ENCODE peak calls at places on chromosomes 11 and 22, in seven cellular contexts. M is GM23338; I is naive thymus-derived CD4-positive, alpha-beta T cell; G is fibroblast of pulmonary artery; U is adrenal gland; L is suprapubic skin; P is CD4-positive, alpha-beta memory T cell. H is an unnamed sample.

GRCh38 chr11:19493446-19493845 is 219.2 kb upstream of the NAV2 start:
- DNase-seq in M (peak; percentile 32), I (no peak), G (no peak), U (no peak), L (no peak), P (no peak), H (no peak)

GRCh38 chr11:10325398-10326079 is 20.7 kb downstream of the ADM start:
- DNase-seq in M (no peak), I (no peak), G (peak; percentile 93), U (no peak), L (no peak), P (no peak), H (no peak)

GRCh38 chr11:116390963-116391362 is 381.8 kb downstream of the BUD13 start:
- DNase-seq in M (no peak), I (no peak), G (no peak), U (no peak), L (no peak), P (no peak), H (no peak)

GRCh38 chr22:17774206-17774927 is at the start of gene BID:
- DNase-seq in M (peak; percentile 40), I (peak; percentile 30), G (no peak), U (no peak), L (no peak), P (peak; percentile 42), H (peak; percentile 71)

GRCh38 chr22:41648431-41648830 is 27.3 kb downstream of the XRCC6 start:
- DNase-seq in M (no peak), I (no peak), G (no peak), U (no peak), L (no peak), P (no peak), H (no peak)

GRCh38 chr11:130403301-130403804 is 25.1 kb downstream of the ADAMTS8 start:
- DNase-seq in M (peak; percentile 51), I (no peak), G (peak; percentile 81), U (peak; percentile 61), L (no peak), P (no peak), H (no peak)

GRCh38 chr11:118051611-118052461 is 25.0 kb upstream of the TMPRSS4 start:
- DNase-seq in M (no peak), I (peak; percentile 81), G (no peak), U (peak; percentile 46), L (no peak), P (peak; percentile 89), H (peak; percentile 77)

GRCh38 chr22:38467904-38468760 is at the start of gene KDELR3:
- DNase-seq in M (peak; percentile 59), I (no peak), G (peak; percentile 74), U (peak; percentile 69), L (peak; percentile 70), P (no peak), H (peak; percentile 26)

GRCh38 chr11:18063131-18063530 is 17.1 kb upstream of the TPH1 start:
- DNase-seq in M (no peak), I (no peak), G (no peak), U (no peak), L (no peak), P (no peak), H (no peak)

GRCh38 chr11:107999759-108000455 is 8.8 kb upstream of the CUL5 start:
- DNase-seq in M (peak; percentile 96), I (peak; percentile 24), G (peak; percentile 59), U (no peak), L (no peak), P (peak; percentile 31), H (no peak)

GRCh38 chr22:26357813-26358212 is 71.2 kb upstream of the ASPHD2 start:
- DNase-seq in M (no peak), I (no peak), G (no peak), U (no peak), L (no peak), P (no peak), H (no peak)

GRCh38 chr11:14414470-14415461 is 55.8 kb upstream of the RRAS2 start:
- DNase-seq in M (peak; percentile 37), I (peak; percentile 66), G (no peak), U (no peak), L (no peak), P (peak; percentile 65), H (peak; percentile 58)

GRCh38 chr11:120523196-120523595 is 11.6 kb downstream of the GRIK4 start:
- DNase-seq in M (peak; percentile 49), I (no peak), G (no peak), U (no peak), L (peak; percentile 18), P (no peak), H (no peak)

GRCh38 chr11:132535830-132536229 is 996.5 kb downstream of the OPCML start:
- DNase-seq in M (no peak), I (no peak), G (no peak), U (no peak), L (no peak), P (no peak), H (no peak)

GRCh38 chr11:118156531-118157185 is 4.0 kb upstream of the SCN4B start:
- DNase-seq in M (peak; percentile 74), I (no peak), G (no peak), U (no peak), L (no peak), P (peak; percentile 18), H (no peak)

GRCh38 chr11:107493117-107493516 is 35.5 kb upstream of the CWF19L2 start:
- DNase-seq in M (no peak), I (no peak), G (peak; percentile 11), U (no peak), L (no peak), P (no peak), H (no peak)

GRCh38 chr11:117180020-117180419 is 1.5 kb downstream of the SIDT2 start:
- DNase-seq in M (no peak), I (no peak), G (no peak), U (peak; percentile 50), L (no peak), P (no peak), H (no peak)

GRCh38 chr11:84541711-84542340 is 1085.3 kb downstream of the DLG2 start:
- DNase-seq in M (no peak), I (no peak), G (peak; percentile 31), U (peak; percentile 69), L (no peak), P (no peak), H (no peak)

GRCh38 chr11:35548925-35549561 is 23.6 kb upstream of the PAMR1 start:
- DNase-seq in M (no peak), I (no peak), G (peak; percentile 38), U (no peak), L (no peak), P (no peak), H (no peak)

GRCh38 chr11:8098879-8099278 is 17.9 kb downstream of the TUB start:
- DNase-seq in M (no peak), I (no peak), G (no peak), U (peak; percentile 50), L (no peak), P (no peak), H (no peak)

GRCh38 chr11:43021466-43021865 is 290.3 kb upstream of the API5 start:
- DNase-seq in M (peak; percentile 33), I (no peak), G (no peak), U (no peak), L (no peak), P (no peak), H (no peak)

GRCh38 chr11:90916706-90917105 is 693.9 kb upstream of the CHORDC1 start:
- DNase-seq in M (no peak), I (no peak), G (no peak), U (no peak), L (no peak), P (no peak), H (no peak)

GRCh38 chr11:9379046-9379445 is 5.4 kb upstream of the IPO7 start:
- DNase-seq in M (peak; percentile 43), I (no peak), G (no peak), U (no peak), L (no peak), P (no peak), H (no peak)

GRCh38 chr11:3880724-3881123 is 25.3 kb downstream of the STIM1 start:
- DNase-seq in M (no peak), I (no peak), G (peak; percentile 38), U (no peak), L (no peak), P (no peak), H (no peak)

GRCh38 chr11:59755701-59756495 is 722 bp downstream of the STX3 start:
- DNase-seq in M (peak; percentile 70), I (peak; percentile 50), G (peak; percentile 80), U (peak; percentile 85), L (peak; percentile 88), P (no peak), H (peak; percentile 63)

GRCh38 chr11:113977071-113977490 is 2.2 kb downstream of the HTR3A start:
- DNase-seq in M (no peak), I (no peak), G (no peak), U (no peak), L (no peak), P (no peak), H (no peak)

GRCh38 chr11:74981888-74982287 is 6.8 kb upstream of the NEU3 start:
- DNase-seq in M (no peak), I (no peak), G (no peak), U (no peak), L (no peak), P (no peak), H (no peak)

GRCh38 chr11:129750343-129751292 is 65.0 kb upstream of the TMEM45B start:
- DNase-seq in M (peak; percentile 82), I (peak; percentile 53), G (peak; percentile 81), U (peak; percentile 81), L (no peak), P (peak; percentile 81), H (peak; percentile 88)

GRCh38 chr11:34305095-34305692 is 52.6 kb downstream of the ABTB2 start:
- DNase-seq in M (no peak), I (no peak), G (no peak), U (no peak), L (no peak), P (no peak), H (no peak)

GRCh38 chr22:27438271-27438980 is 363.1 kb downstream of the MN1 start:
- DNase-seq in M (no peak), I (no peak), G (no peak), U (peak; percentile 53), L (no peak), P (no peak), H (no peak)

GRCh38 chr11:96314326-96315050 is 28.5 kb downstream of the MAML2 start:
- DNase-seq in M (no peak), I (no peak), G (peak; percentile 75), U (no peak), L (no peak), P (no peak), H (no peak)
- H3K4me3 ChIP-seq in M (no peak overlapping the region), I (no peak overlapping the region), G (no peak overlapping the region), U (no peak overlapping the region), L (no peak overlapping the region), P (no peak overlapping the region), H (no peak overlapping the region)

GRCh38 chr11:24709928-24710565 is 213.2 kb downstream of the LUZP2 start:
- DNase-seq in M (no peak), I (no peak), G (no peak), U (no peak), L (no peak), P (no peak), H (no peak)
- H3K4me3 ChIP-seq in M (no peak overlapping the region), I (no peak overlapping the region), G (no peak overlapping the region), U (no peak overlapping the region), L (no peak overlapping the region), P (no peak overlapping the region), H (no peak overlapping the region)

GRCh38 chr11:111236355-111236754 is 9.2 kb upstream of the POU2AF2 start:
- DNase-seq in M (no peak), I (no peak), G (no peak), U (no peak), L (no peak), P (no peak), H (no peak)
- H3K4me3 ChIP-seq in M (no peak overlapping the region), I (no peak overlapping the region), G (peak overlapping the region; percentile 19), U (no peak overlapping the region), L (no peak overlapping the region), P (no peak overlapping the region), H (no peak overlapping the region)

GRCh38 chr11:1891831-1892115 is at the start of gene PRR33:
- DNase-seq in M (no peak), I (no peak), G (no peak), U (no peak), L (no peak), P (no peak), H (no peak)
- H3K4me3 ChIP-seq in M (no peak within 1 kb of the TSS), I (peak within 1 kb of the TSS; percentile 41), G (no peak within 1 kb of the TSS), U (no peak within 1 kb of the TSS), L (no peak within 1 kb of the TSS), P (no peak within 1 kb of the TSS), H (peak within 1 kb of the TSS; percentile 64)

H was measured in CD8-positive, alpha-beta T cell.